ENCODE peak calls at places on chromosomes 3 and 15, in six cellular contexts. F is HT1080, C is psoas muscle, M is AML-193, Q is bronchial epithelial cell, W is non-pigmented ciliary epithelial cell. H is an unnamed sample.

GRCh38 chr3:189580190-189580589 is 51.0 kb upstream of the TP63 start:
- DNase-seq in C (no peak), Q (no peak), M (no peak), W (no peak), F (no peak), H (no peak)

GRCh38 chr3:157491136-157491535 is 12.1 kb downstream of the VEPH1 start:
- DNase-seq in W (no peak), C (no peak), M (no peak), F (no peak), Q (peak), H (no peak)

GRCh38 chr3:123730816-123731215 is 146.0 kb upstream of the HACD2 start:
- DNase-seq in C (no peak), W (no peak), F (no peak), Q (no peak), M (no peak), H (no peak)

GRCh38 chr3:133927543-133928066 is 31.9 kb upstream of the RAB6B start:
- DNase-seq in C (peak), Q (no peak), M (no peak), F (no peak), W (no peak), H (peak)

GRCh38 chr3:4990061-4990460 is 10.8 kb downstream of the BHLHE40 start:
- DNase-seq in F (no peak), W (no peak), Q (peak), C (no peak), M (peak), H (no peak)

GRCh38 chr15:31458591-31458990 is 132.0 kb downstream of the KLF13 start:
- DNase-seq in C (no peak), W (no peak), F (no peak), Q (no peak), M (no peak), H (no peak)

GRCh38 chr15:91852741-91853500 is 587 bp upstream of the SLCO3A1 start:
- DNase-seq in F (peak), M (peak), W (no peak), Q (no peak), C (peak), H (peak)

GRCh38 chr3:142923694-142924093 is 34.8 kb upstream of the PCOLCE2 start:
- DNase-seq in W (no peak), C (no peak), F (no peak), M (no peak), Q (no peak), H (no peak)

GRCh38 chr3:40313975-40314860 is 4.7 kb downstream of the EIF1B start:
- DNase-seq in W (no peak), F (no peak), C (peak), Q (no peak), M (peak), H (no peak)

GRCh38 chr3:156762631-156763185 is 63.4 kb upstream of the LEKR1 start:
- DNase-seq in Q (peak), C (no peak), W (peak), M (no peak), F (no peak), H (no peak)

GRCh38 chr3:65146149-65146548 is 458.3 kb upstream of the ADAMTS9 start:
- DNase-seq in M (no peak), F (peak), W (no peak), Q (peak), C (no peak), H (no peak)

GRCh38 chr3:99845335-99845734 is 27.7 kb downstream of the CMSS1 start:
- DNase-seq in F (no peak), Q (no peak), C (no peak), W (no peak), M (peak), H (no peak)

GRCh38 chr15:42144841-42145375 is 11.5 kb downstream of the PLA2G4F start:
- DNase-seq in C (no peak), Q (no peak), F (no peak), W (no peak), M (no peak), H (no peak)

GRCh38 chr15:98412852-98413251 is 235.5 kb upstream of the IGF1R start:
- DNase-seq in Q (peak), W (no peak), M (no peak), C (no peak), F (no peak), H (no peak)

GRCh38 chr3:193843447-193844301 is 250.7 kb downstream of the OPA1 start:
- DNase-seq in M (no peak), F (no peak), W (no peak), C (no peak), Q (peak), H (no peak)

GRCh38 chr15:92663250-92663951 is 7.8 kb upstream of the FAM174B start:
- DNase-seq in W (no peak), Q (no peak), F (no peak), C (no peak), M (no peak), H (no peak)